ENCODE peak calls at places on chromosome 20, in four cellular contexts. R is PC-3; O is CD8-positive, alpha-beta T cell; V is SK-N-SH. X is an unnamed sample.
A peak's percentile ranks its signal among the peaks of the same experiment; 100 is the strongest.

GRCh38 chr20:36145877-36146707 is 8.4 kb upstream of the EPB41L1 start:
- DNase-seq in O (no peak), R (no peak), V (no peak), X (no peak)

GRCh38 chr20:33009214-33010132 is 2.0 kb downstream of the BPIFB2 start:
- DNase-seq in O (no peak), R (no peak), V (no peak), X (no peak)

GRCh38 chr20:23668477-23668951 is 20.3 kb downstream of the CST4 start:
- DNase-seq in R (peak; percentile 83), V (peak; percentile 63), O (no peak), X (peak; percentile 72)

GRCh38 chr20:1876975-1877603 is 18.1 kb upstream of the SIRPA start:
- DNase-seq in V (peak; percentile 82), R (no peak), O (no peak), X (peak; percentile 43)

GRCh38 chr20:20480689-20481088 is 112.8 kb downstream of the INSM1 start:
- DNase-seq in O (no peak), R (peak; percentile 81), V (no peak), X (no peak)

GRCh38 chr20:50312682-50313187 is 122.1 kb downstream of the CEBPB start:
- DNase-seq in O (no peak), R (peak; percentile 99), V (no peak), X (no peak)

GRCh38 chr20:4512891-4513550 is 208.7 kb upstream of the PRND start:
- DNase-seq in R (peak; percentile 99), V (no peak), O (no peak), X (no peak)

GRCh38 chr20:51275816-51276215 is 252.9 kb upstream of the KCNG1 start:
- DNase-seq in O (no peak), V (no peak), R (no peak), X (no peak)

GRCh38 chr20:53735536-53736050 is 142.0 kb upstream of the ZNF217 start:
- DNase-seq in R (peak; percentile 98), O (no peak), V (no peak), X (no peak)

GRCh38 chr20:59305898-59306640 is 5.7 kb downstream of the EDN3 start:
- DNase-seq in R (no peak), O (no peak), V (no peak), X (no peak)

GRCh38 chr20:33675127-33675954 is 1.1 kb upstream of the NECAB3 start:
- DNase-seq in V (no peak), R (no peak), O (no peak), X (no peak)

GRCh38 chr20:3380228-3381070 is 27.0 kb downstream of the DNAAF9 start:
- DNase-seq in O (no peak), V (no peak), R (no peak), X (peak; percentile 45)

GRCh38 chr20:51156041-51156795 is 133.3 kb upstream of the KCNG1 start:
- DNase-seq in R (no peak), O (no peak), V (peak; percentile 77), X (no peak)

GRCh38 chr20:6008254-6008653 is 45.6 kb downstream of the LRRN4 start:
- DNase-seq in O (no peak), R (peak; percentile 92), V (no peak), X (peak; percentile 16)

DNA sequence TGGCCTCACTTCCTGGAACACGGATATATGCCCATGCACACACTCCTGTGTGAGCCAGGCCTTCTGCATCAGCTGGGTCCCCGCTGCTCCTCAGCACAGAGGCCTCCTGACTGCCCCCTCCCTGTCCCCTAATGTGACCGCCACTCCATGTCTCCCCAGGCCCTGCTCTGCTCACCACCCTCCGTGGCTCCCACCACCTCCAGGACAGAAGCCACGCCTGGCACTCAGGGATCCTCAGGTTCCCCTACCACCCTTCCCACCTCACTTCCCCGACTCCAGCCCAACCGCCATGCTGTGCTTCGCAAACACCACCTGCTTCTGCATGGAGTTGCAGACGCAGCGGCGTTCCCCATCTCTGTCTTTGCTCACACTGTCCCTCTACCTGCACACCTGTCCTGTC is 4.3 kb upstream of the SRC start:
- DNase-seq in R (no peak), O (no peak), V (no peak), X (no peak)
- H3K4me1 ChIP-seq in R (peaks cover 27% of the 10 kb centered on the region), O (peaks cover 14% of the 10 kb centered on the region), V (peaks cover 29% of the 10 kb centered on the region), X (peaks cover 14% of the 10 kb centered on the region)

GRCh38 chr20:57301026-57301425 is 28.6 kb upstream of the SPO11 start:
- DNase-seq in V (no peak), O (no peak), R (no peak), X (no peak)
- H3K27me3 ChIP-seq in V (no peaks in the 10 kb centered on the region), O (no peaks in the 10 kb centered on the region), R (peaks cover 58% of the 10 kb centered on the region), X (no peaks in the 10 kb centered on the region)

DNA sequence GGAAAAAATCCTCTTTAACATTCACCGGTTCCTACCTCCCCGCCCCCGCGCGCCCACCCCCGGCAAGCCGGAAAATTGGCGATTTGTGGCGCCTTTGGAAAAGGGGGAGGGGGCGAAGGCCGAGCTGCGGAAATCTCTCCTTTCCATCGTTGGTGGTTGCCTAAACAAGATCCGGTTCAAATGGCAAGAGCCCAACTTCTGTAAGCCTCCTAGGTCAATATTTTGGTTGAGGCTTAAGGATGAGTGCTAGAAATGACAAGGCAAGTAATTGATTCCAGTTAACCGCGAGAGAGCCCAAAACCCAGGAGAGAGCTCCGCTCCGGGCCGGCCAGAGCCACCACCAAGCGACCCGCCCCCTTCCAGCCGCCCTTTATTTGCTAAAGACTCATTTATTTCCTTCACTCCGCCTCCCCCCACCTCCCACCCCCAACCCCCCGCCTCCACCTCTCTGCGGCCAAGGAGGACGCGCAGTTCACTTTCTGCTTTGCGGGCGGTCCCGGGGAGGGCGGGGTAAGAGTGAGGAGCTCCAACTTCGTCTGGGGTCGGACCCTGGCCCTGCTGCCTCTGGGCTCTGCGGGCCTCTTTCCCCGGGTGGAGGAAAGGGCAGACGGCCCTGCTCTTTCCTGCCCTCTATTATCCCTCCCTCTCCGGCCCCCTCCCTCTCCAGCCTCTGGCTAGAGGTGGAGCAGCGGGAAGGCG is 838 bp upstream of the NKX2-2 start:
- DNase-seq in O (no peak), V (peak; percentile 34), R (no peak), X (peak; percentile 69)
- H3K4me1 ChIP-seq in O (peaks cover 67% of the 10 kb centered on the region), V (no peaks in the 10 kb centered on the region), R (peaks cover 8% of the 10 kb centered on the region), X (peaks cover 57% of the 10 kb centered on the region)

GRCh38 chr20:63379296-63379695 is 18.1 kb upstream of the CHRNA4 start:
- DNase-seq in O (no peak), V (no peak), R (no peak), X (no peak)

GRCh38 chr20:63378115-63378429 is 16.9 kb upstream of the CHRNA4 start:
- DNase-seq in R (no peak), O (no peak), V (no peak), X (no peak)

GRCh38 chr20:63376283-63377250 is 15.4 kb upstream of the CHRNA4 start:
- DNase-seq in O (no peak), R (no peak), V (no peak), X (no peak)

GRCh38 chr20:63378626-63379025 is 17.5 kb upstream of the CHRNA4 start:
- DNase-seq in O (no peak), V (no peak), R (no peak), X (peak; percentile 85)

DNA sequence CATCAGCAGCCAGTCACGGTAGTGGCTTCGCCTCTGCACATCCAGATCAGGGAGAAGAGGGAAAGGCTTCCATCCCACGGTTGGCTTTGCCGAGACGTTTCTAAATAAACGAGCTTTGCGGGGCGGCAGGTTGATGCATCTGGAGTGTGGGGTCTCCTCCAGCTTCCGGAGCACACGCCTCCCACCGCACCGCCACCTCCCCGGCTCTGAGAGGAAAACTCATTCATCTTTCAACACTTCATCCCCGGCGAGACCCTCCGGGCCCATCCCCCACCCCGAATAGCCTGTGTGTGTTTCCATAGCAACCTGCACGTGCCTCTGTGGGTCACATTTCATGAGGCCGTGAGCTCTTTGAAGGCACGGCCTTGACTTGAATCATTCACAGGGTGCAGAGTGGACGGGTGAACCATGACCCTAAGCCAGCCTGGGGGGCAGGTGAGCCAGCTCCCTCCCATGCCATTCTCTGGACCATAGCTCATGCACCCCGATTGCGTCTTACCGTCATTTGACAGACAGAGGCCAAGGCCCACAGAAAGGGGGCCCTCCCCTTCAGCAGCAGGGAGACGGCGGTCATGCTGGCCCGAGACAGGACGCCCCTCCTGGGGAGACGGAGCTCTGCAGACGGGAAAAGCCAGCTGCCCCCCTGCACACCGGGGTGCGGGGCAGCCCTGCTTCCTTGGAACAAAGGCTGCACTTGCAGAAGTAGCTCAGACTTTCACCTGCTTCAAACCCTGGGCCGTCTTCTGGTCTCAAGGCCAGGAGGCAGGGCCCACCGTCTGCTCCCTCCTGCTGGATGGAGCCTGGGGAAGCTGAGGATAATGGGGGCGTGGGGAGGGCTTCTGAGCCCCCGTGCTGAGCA is 16.3 kb upstream of the CHRNA4 start:
- DNase-seq in V (no peak), O (no peak), R (no peak), X (peak; percentile 91)
- H3K27me3 ChIP-seq in V (no peaks in the 10 kb centered on the region), O (no peaks in the 10 kb centered on the region), R (peaks cover 26% of the 10 kb centered on the region), X (no peaks in the 10 kb centered on the region)

DNA sequence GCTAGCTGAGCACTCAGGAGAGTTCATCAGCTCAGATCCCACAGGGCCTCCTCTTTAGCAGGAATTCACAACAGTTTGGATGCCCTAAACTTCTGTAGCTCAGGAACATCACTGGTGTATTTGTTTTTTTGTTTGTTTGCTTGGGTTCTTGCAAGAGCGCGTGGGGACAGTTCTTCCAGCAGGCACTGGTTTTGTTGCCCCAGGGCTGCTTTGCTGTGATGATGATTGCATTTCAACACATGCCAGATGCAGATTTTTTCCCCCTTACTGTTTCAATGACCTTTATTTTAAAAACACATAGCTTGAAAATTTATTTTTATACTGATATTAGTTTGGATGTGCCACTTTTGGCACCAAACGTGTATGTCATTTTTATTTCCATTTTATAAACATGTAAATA is 77.1 kb downstream of the DHX35 start:
- DNase-seq in R (no peak), V (no peak), O (no peak), X (no peak)
- H3K4me1 ChIP-seq in R (no peaks in the 10 kb centered on the region), V (peaks cover 22% of the 10 kb centered on the region), O (no peaks in the 10 kb centered on the region), X (no peaks in the 10 kb centered on the region)

X was measured in neural progenitor cell.